ENCODE peak calls at places on chromosomes 2 and 18, in nine cellular contexts. I is NCI-H1694; X is A549; Z is SK-N-SH; C is CD8-positive, alpha-beta memory T cell; Y is stimulated activated CD4-positive, alpha-beta T cell treated with anti-CD3 and anti-CD28 coated beads, TNF-alpha, amount 100 ng/mL, for 4 hours; K is T-helper 9 cell; J is NCI-H1436; O is activated T-cell treated with anti-CD3 and anti-CD28 coated beads, Interleukin-2, amount 50 U/mL, for 72 hours. W is an unnamed sample.

GRCh38 chr2:226514895-226515294 is 284.7 kb downstream of the IRS1 start:
- DNase-seq in I (no peak), X (peak; percentile 16), Z (no peak), C (no peak), Y (no peak), K (no peak), J (no peak), O (no peak), W (no peak)

GRCh38 chr18:23793985-23794867 is 105.0 kb downstream of the LAMA3 start:
- DNase-seq in I (no peak), X (no peak), Z (no peak), C (no peak), Y (no peak), K (no peak), J (no peak), O (no peak), W (no peak)

GRCh38 chr18:13268035-13268700 is 49.6 kb downstream of the LDLRAD4 start:
- DNase-seq in I (no peak), X (no peak), Z (no peak), C (no peak), Y (no peak), K (no peak), J (no peak), O (no peak), W (no peak)

GRCh38 chr18:45012286-45012685 is 331.6 kb downstream of the SETBP1 start:
- DNase-seq in I (no peak), X (no peak), Z (no peak), C (no peak), Y (no peak), K (no peak), J (no peak), O (no peak), W (no peak)

GRCh38 chr2:158178646-158179045 is 77.0 kb downstream of the UPP2 start:
- DNase-seq in I (no peak), X (no peak), Z (peak; percentile 8), C (no peak), Y (no peak), K (no peak), J (no peak), O (no peak), W (no peak)

GRCh38 chr2:56801770-56802169 is 618.0 kb downstream of the CCDC85A start:
- DNase-seq in I (no peak), X (no peak), Z (no peak), C (no peak), Y (no peak), K (no peak), J (no peak), O (no peak), W (no peak)

GRCh38 chr18:78939105-78939504 is 40.5 kb upstream of the SALL3 start:
- DNase-seq in I (no peak), X (no peak), Z (no peak), C (no peak), Y (no peak), K (no peak), J (no peak), O (peak; percentile 34), W (no peak)

GRCh38 chr2:84486436-84487115 is 27.5 kb upstream of the SUCLG1 start:
- DNase-seq in I (no peak), X (no peak), Z (no peak), C (no peak), Y (no peak), K (no peak), J (no peak), O (no peak), W (peak; percentile 71)

GRCh38 chr2:237540223-237540775 is 26.1 kb upstream of the PRLH start:
- DNase-seq in I (peak; percentile 41), X (no peak), Z (no peak), C (no peak), Y (no peak), K (no peak), J (no peak), O (no peak), W (no peak)

GRCh38 chr2:86695053-86695691 is 24.9 kb upstream of the RMND5A start:
- DNase-seq in I (no peak), X (peak; percentile 52), Z (no peak), C (no peak), Y (no peak), K (no peak), J (no peak), O (peak; percentile 7), W (peak; percentile 83)

GRCh38 chr2:228700638-228701037 is 519.2 kb upstream of the SPHKAP start:
- DNase-seq in I (no peak), X (no peak), Z (no peak), C (no peak), Y (no peak), K (no peak), J (no peak), O (no peak), W (no peak)

GRCh38 chr2:142757111-142757510 is 120.4 kb upstream of the KYNU start:
- DNase-seq in I (no peak), X (no peak), Z (no peak), C (no peak), Y (no peak), K (no peak), J (no peak), O (no peak), W (no peak)

GRCh38 chr2:27071990-27072830 is 756 bp upstream of the OST4 start:
- DNase-seq in I (no peak), X (no peak), Z (peak; percentile 89), C (no peak), Y (no peak), K (no peak), J (no peak), O (peak; percentile 63), W (no peak)

W was measured in Calu3.